ENCODE peak calls at places on chromosomes 5 and 9, in six cellular contexts. One of them, this sample, is unnamed.

GRCh38 chr9:86202338-86202882 is 57.0 kb downstream of the C9orf153 start:
- DNase-seq in PC-9: peak
- DNase-seq in GM23338: peak
- DNase-seq in IMR-90: peak
- DNase-seq in PC-3: peak
- DNase-seq in endothelial cell of umbilical vein: peak
- DNase-seq in this sample: peak

GRCh38 chr5:138944527-138945322 is 69.6 kb upstream of the LRRTM2 start:
- DNase-seq in endothelial cell of umbilical vein: no peak
- DNase-seq in GM23338: no peak
- DNase-seq in PC-3: no peak
- DNase-seq in IMR-90: no peak
- DNase-seq in PC-9: no peak
- DNase-seq in this sample: no peak

GRCh38 chr5:56711191-56711590 is 104.2 kb upstream of the MAP3K1 start:
- DNase-seq in endothelial cell of umbilical vein: no peak
- DNase-seq in GM23338: no peak
- DNase-seq in PC-3: peak
- DNase-seq in PC-9: no peak
- DNase-seq in IMR-90: peak
- DNase-seq in this sample: no peak

GRCh38 chr9:129626079-129626943 is at the start of gene NTMT1:
- DNase-seq in PC-3: peak
- DNase-seq in GM23338: peak
- DNase-seq in endothelial cell of umbilical vein: peak
- DNase-seq in IMR-90: peak
- DNase-seq in PC-9: peak
- DNase-seq in this sample: peak

GRCh38 chr5:40399349-40399748 is 280.4 kb upstream of the PTGER4 start:
- DNase-seq in PC-3: no peak
- DNase-seq in GM23338: no peak
- DNase-seq in PC-9: peak
- DNase-seq in IMR-90: peak
- DNase-seq in endothelial cell of umbilical vein: no peak
- DNase-seq in this sample: no peak

GRCh38 chr9:119370816-119371215 is 1.6 kb upstream of the BRINP1 start:
- DNase-seq in PC-3: peak
- DNase-seq in PC-9: no peak
- DNase-seq in endothelial cell of umbilical vein: no peak
- DNase-seq in IMR-90: peak
- DNase-seq in GM23338: peak
- DNase-seq in this sample: peak

GRCh38 chr5:154653418-154653763 is 101.8 kb upstream of the LARP1 start:
- DNase-seq in GM23338: no peak
- DNase-seq in PC-9: no peak
- DNase-seq in endothelial cell of umbilical vein: no peak
- DNase-seq in PC-3: no peak
- DNase-seq in IMR-90: no peak
- DNase-seq in this sample: peak

GRCh38 chr9:85717220-85717619 is 24.5 kb downstream of the AGTPBP1 start:
- DNase-seq in PC-3: no peak
- DNase-seq in GM23338: no peak
- DNase-seq in endothelial cell of umbilical vein: no peak
- DNase-seq in IMR-90: no peak
- DNase-seq in PC-9: no peak
- DNase-seq in this sample: no peak

GRCh38 chr5:131328536-131329186 is 64.8 kb downstream of the CDC42SE2 start:
- DNase-seq in GM23338: no peak
- DNase-seq in PC-9: peak
- DNase-seq in IMR-90: peak
- DNase-seq in PC-3: peak
- DNase-seq in endothelial cell of umbilical vein: peak
- DNase-seq in this sample: peak

GRCh38 chr9:136082496-136083361 is 12.4 kb downstream of the NACC2 start:
- DNase-seq in PC-9: no peak
- DNase-seq in PC-3: no peak
- DNase-seq in IMR-90: no peak
- DNase-seq in endothelial cell of umbilical vein: no peak
- DNase-seq in GM23338: no peak
- DNase-seq in this sample: no peak

GRCh38 chr5:180494510-180495181 is 467 bp downstream of the CNOT6 start:
- DNase-seq in GM23338: peak
- DNase-seq in PC-9: no peak
- DNase-seq in IMR-90: no peak
- DNase-seq in endothelial cell of umbilical vein: peak
- DNase-seq in PC-3: no peak
- DNase-seq in this sample: peak

GRCh38 chr5:106966686-106967315 is 703.9 kb downstream of the EFNA5 start:
- DNase-seq in endothelial cell of umbilical vein: peak
- DNase-seq in IMR-90: no peak
- DNase-seq in PC-3: peak
- DNase-seq in PC-9: no peak
- DNase-seq in GM23338: no peak
- DNase-seq in this sample: no peak

DNA sequence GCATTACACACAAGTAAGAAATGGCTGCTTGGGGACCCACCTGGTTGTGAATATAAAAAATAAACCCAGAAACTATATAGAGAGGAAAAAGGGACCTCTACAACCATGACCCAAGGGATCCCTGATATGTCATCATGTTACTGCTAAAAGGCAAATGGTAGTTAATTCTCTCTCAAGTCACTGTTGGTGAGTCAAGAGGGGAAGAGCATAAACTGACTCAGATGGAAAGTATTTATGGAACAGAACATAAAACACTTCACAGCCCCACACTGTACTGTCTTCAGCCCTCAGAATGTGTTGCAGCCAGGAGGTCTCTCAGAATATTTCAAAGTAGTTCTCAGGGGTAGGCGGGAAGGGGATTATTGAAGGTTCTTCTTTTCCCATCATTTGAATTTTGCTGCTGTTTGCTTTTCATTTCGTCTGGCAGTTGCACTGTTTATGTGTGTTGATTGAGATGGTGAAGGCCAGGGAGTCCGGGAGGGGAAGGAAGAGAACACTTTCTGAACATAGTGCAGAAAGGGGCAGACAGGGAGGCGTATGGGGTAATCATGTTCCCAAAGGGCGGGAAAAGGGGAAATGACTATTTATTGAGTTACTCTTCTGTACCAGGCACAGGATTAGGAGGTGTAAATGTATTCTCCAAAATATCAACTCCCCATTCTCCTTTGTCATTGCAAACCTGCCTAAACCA is 85.5 kb downstream of the TEK start:
- DNase-seq in GM23338: no peak
- DNase-seq in endothelial cell of umbilical vein: peak
- DNase-seq in PC-9: no peak
- DNase-seq in IMR-90: peak
- DNase-seq in PC-3: peak
- DNase-seq in this sample: peak
- H2AFZ ChIP-seq in GM23338: no peak
- H2AFZ ChIP-seq in endothelial cell of umbilical vein: no peak
- H2AFZ ChIP-seq in PC-9: no peak
- H2AFZ ChIP-seq in IMR-90: no peak
- H2AFZ ChIP-seq in PC-3: no peak
- H2AFZ ChIP-seq in this sample: no peak

DNA sequence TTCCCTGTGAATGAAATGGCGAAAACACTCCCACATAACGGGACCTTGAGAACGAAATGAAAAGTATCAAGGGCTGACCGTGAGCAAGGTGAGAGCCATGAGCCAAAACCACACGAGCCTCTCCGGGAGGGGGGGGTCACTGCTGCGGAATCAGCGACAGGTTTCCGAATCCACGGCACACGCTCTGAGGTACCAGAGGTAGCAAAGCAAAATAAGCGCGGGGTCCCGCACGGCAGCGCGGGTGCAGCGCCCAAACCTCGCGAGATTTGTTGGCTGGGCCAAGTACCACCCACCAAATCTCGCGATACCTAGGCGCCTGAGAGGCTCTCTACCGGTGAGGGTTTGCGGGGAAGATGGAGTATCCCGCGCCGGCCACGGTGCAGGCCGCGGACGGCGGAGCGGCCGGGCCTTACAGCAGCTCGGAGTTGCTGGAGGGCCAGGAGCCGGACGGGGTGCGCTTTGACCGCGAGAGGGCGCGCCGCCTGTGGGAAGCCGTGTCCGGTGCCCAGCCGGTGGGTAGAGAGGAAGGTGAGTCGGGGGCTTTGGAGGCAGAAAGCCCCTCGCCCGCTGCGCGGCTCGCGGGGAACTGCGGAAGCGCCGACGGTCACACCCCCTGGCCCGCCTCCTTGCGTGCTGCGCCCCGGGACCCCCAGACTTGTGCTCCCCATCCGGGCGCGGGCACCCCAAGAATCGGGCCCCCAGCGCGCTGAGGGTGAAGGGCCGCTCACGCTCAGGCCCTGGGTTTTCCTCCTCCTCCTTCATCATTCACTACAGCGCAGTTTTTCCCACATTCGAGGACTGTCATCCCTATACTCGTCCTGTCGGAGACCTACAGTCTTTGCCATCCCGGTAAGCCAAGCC is at the start of gene ZNF346:
- DNase-seq in PC-9: peak
- DNase-seq in PC-3: peak
- DNase-seq in GM23338: peak
- DNase-seq in IMR-90: peak
- DNase-seq in endothelial cell of umbilical vein: peak
- DNase-seq in this sample: peak
- TF ChIP-seq CTCF in PC-9: peak
- TF ChIP-seq CTCF in PC-3: peak
- TF ChIP-seq CTCF in GM23338: peak
- TF ChIP-seq CTCF in IMR-90: peak
- TF ChIP-seq CTCF in endothelial cell of umbilical vein: peak
- TF ChIP-seq CTCF in this sample: peak

DNA sequence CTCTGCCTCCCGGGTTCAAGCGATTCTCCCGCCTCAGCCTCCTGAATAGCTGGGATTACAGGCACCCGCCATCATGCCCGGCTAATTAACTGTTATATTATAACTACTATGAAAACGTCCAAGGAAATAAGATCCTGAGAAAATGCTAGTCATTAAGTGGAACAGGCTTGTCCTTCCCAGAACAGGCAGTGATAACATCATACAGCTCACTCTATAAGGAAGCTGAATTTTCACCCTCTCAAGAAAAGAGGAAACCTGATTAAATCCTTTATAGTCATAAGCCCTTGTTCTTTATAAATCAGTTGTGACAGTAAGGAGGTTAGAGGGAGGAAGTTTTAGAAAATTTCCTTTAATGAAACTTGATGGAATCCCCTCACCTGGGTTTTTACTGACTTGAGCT is 163.9 kb upstream of the CLINT1 start:
- DNase-seq in endothelial cell of umbilical vein: no peak
- DNase-seq in PC-9: no peak
- DNase-seq in PC-3: no peak
- DNase-seq in GM23338: no peak
- DNase-seq in IMR-90: no peak
- DNase-seq in this sample: no peak
- H3K27ac ChIP-seq in endothelial cell of umbilical vein: no peak
- H3K27ac ChIP-seq in PC-9: no peak
- H3K27ac ChIP-seq in PC-3: peak
- H3K27ac ChIP-seq in GM23338: no peak
- H3K27ac ChIP-seq in IMR-90: no peak
- H3K27ac ChIP-seq in this sample: no peak

GRCh38 chr5:79235578-79236363 is at the start of gene JMY:
- DNase-seq in IMR-90: peak
- DNase-seq in PC-9: peak
- DNase-seq in PC-3: peak
- DNase-seq in endothelial cell of umbilical vein: peak
- DNase-seq in GM23338: peak
- DNase-seq in this sample: peak

GRCh38 chr5:79236970-79237734 is 1.2 kb downstream of the JMY start:
- DNase-seq in PC-9: peak
- DNase-seq in IMR-90: peak
- DNase-seq in GM23338: peak
- DNase-seq in PC-3: peak
- DNase-seq in endothelial cell of umbilical vein: peak
- DNase-seq in this sample: peak

GRCh38 chr5:79240561-79240960 is 4.6 kb downstream of the JMY start:
- DNase-seq in endothelial cell of umbilical vein: no peak
- DNase-seq in PC-3: no peak
- DNase-seq in PC-9: no peak
- DNase-seq in IMR-90: no peak
- DNase-seq in GM23338: no peak
- DNase-seq in this sample: no peak

GRCh38 chr5:79236364-79236969 is 536 bp downstream of the JMY start:
- DNase-seq in PC-3: peak
- DNase-seq in GM23338: peak
- DNase-seq in PC-9: no peak
- DNase-seq in endothelial cell of umbilical vein: no peak
- DNase-seq in IMR-90: peak
- DNase-seq in this sample: peak

GRCh38 chr5:79237735-79238560 is 2.0 kb downstream of the JMY start:
- DNase-seq in endothelial cell of umbilical vein: no peak
- DNase-seq in IMR-90: no peak
- DNase-seq in PC-9: no peak
- DNase-seq in GM23338: no peak
- DNase-seq in PC-3: no peak
- DNase-seq in this sample: no peak
- H2AFZ ChIP-seq in endothelial cell of umbilical vein: peak
- H2AFZ ChIP-seq in IMR-90: peak
- H2AFZ ChIP-seq in PC-9: peak
- H2AFZ ChIP-seq in GM23338: no peak
- H2AFZ ChIP-seq in PC-3: peak
- H2AFZ ChIP-seq in this sample: peak

This sample was measured in hepatocyte.